ENCODE peak calls at places on chromosomes 13 and 19, in eight cellular contexts. N is left lung; S is A673; W is heart left ventricle; Z is NCI-H1048; I is activated CD8-positive, alpha-beta memory T cell treated with anti-CD3 and anti-CD28 coated beads for 48 hours; L is A172; Y is ELF-1. R is an unnamed sample.

GRCh38 chr19:18478545-18479311 is 40.8 kb upstream of the ISYNA1 start:
- DNase-seq in I (peak), L (peak), W (peak), Y (peak), S (peak), N (peak), Z (no peak), R (no peak)

GRCh38 chr19:18946918-18947317 is 5.9 kb upstream of the HOMER3 start:
- DNase-seq in S (no peak), W (no peak), Z (no peak), N (no peak), Y (no peak), I (no peak), L (no peak), R (no peak)

GRCh38 chr13:28313579-28313978 is 175.2 kb downstream of the PAN3 start:
- DNase-seq in Y (peak), N (no peak), S (peak), Z (no peak), I (no peak), L (peak), W (no peak), R (no peak)

GRCh38 chr13:60540276-60540675 is 143.3 kb downstream of the TDRD3 start:
- DNase-seq in I (no peak), L (no peak), W (no peak), N (no peak), Y (no peak), S (no peak), Z (no peak), R (no peak)

GRCh38 chr13:111319998-111320911 is at the start of gene TEX29:
- DNase-seq in I (no peak), Z (no peak), N (no peak), Y (no peak), W (no peak), S (no peak), L (no peak), R (no peak)

GRCh38 chr19:15631817-15632216 is 8.9 kb upstream of the CYP4F3 start:
- DNase-seq in I (no peak), W (no peak), S (peak), L (peak), Z (no peak), Y (peak), N (no peak), R (no peak)

GRCh38 chr13:26987614-26988013 is 184.0 kb downstream of the USP12 start:
- DNase-seq in Y (no peak), L (no peak), Z (no peak), I (no peak), W (no peak), S (no peak), N (no peak), R (no peak)

GRCh38 chr13:111629933-111630332 is 309.5 kb downstream of the TEX29 start:
- DNase-seq in I (no peak), Y (no peak), N (no peak), W (no peak), L (no peak), S (no peak), Z (no peak), R (peak)

GRCh38 chr13:27257648-27258253 is 6.4 kb downstream of the RPL21 start:
- DNase-seq in N (no peak), W (no peak), L (no peak), S (no peak), Y (no peak), Z (no peak), I (no peak), R (no peak)

GRCh38 chr13:66353664-66354063 is 876.5 kb downstream of the PCDH9 start:
- DNase-seq in W (no peak), S (no peak), I (no peak), L (no peak), Z (no peak), N (no peak), Y (no peak), R (peak)

GRCh38 chr19:48698046-48698445 is 2.3 kb downstream of the FUT2 start:
- DNase-seq in L (peak), Z (no peak), I (no peak), N (no peak), W (no peak), Y (no peak), S (peak), R (no peak)

GRCh38 chr13:24005711-24006281 is 108.5 kb upstream of the C1QTNF9B start:
- DNase-seq in L (no peak), N (no peak), Z (no peak), Y (no peak), W (no peak), I (no peak), S (no peak), R (no peak)

GRCh38 chr13:34591801-34592454 is 350.1 kb upstream of the NBEA start:
- DNase-seq in N (no peak), L (no peak), I (no peak), W (no peak), S (no peak), Z (no peak), Y (no peak), R (no peak)

GRCh38 chr19:6654347-6655310 is 15.3 kb downstream of the TNFSF14 start:
- DNase-seq in L (no peak), S (no peak), Y (no peak), Z (no peak), I (no peak), N (no peak), W (no peak), R (no peak)

GRCh38 chr13:107545946-107546502 is 669.3 kb downstream of the LIG4 start:
- DNase-seq in L (no peak), N (no peak), S (no peak), Z (no peak), W (no peak), Y (no peak), I (no peak), R (peak)

R was measured in NCI-H345.